ENCODE peak calls at places on chromosome 18, in eight cellular contexts. P is GM23338, M is upper lobe of left lung, L is HCT116, D is Panc1, O is K562, C is HepG2, G is GM12878. Y is an unnamed sample.

GRCh38 chr18:22188551-22189267 is 19.3 kb downstream of the GATA6 start:
- ATAC-seq in P (no peak), M (no peak), L (no peak), D (no peak), O (no peak), C (no peak), G (no peak), Y (peak)

GRCh38 chr18:68960355-68960754 is 162.5 kb downstream of the CCDC102B start:
- ATAC-seq in P (no peak), M (no peak), L (no peak), D (no peak), O (no peak), C (no peak), G (no peak), Y (no peak)

GRCh38 chr18:67525328-67526110 is 9.0 kb upstream of the DSEL start:
- ATAC-seq in P (peak), M (peak), L (no peak), D (peak), O (no peak), C (peak), G (no peak), Y (peak)

GRCh38 chr18:76932026-76932819 is 109.9 kb downstream of the ZNF236 start:
- ATAC-seq in P (no peak), M (peak), L (no peak), D (no peak), O (no peak), C (no peak), G (no peak), Y (no peak)

GRCh38 chr18:52367962-52368745 is 28.2 kb downstream of the DCC start:
- ATAC-seq in P (no peak), M (no peak), L (no peak), D (no peak), O (no peak), C (no peak), G (no peak), Y (no peak)

GRCh38 chr18:35817604-35818352 is 154.7 kb upstream of the RMP24 start:
- ATAC-seq in P (no peak), M (peak), L (no peak), D (no peak), O (peak), C (peak), G (no peak), Y (no peak)

GRCh38 chr18:71136487-71136886 is 847.6 kb downstream of the SOCS6 start:
- ATAC-seq in P (no peak), M (no peak), L (no peak), D (no peak), O (no peak), C (no peak), G (no peak), Y (no peak)

GRCh38 chr18:58639751-58640427 is 11.0 kb upstream of the ALPK2 start:
- ATAC-seq in P (peak), M (no peak), L (no peak), D (no peak), O (no peak), C (no peak), G (peak), Y (no peak)

GRCh38 chr18:30920757-30921156 is 121.8 kb downstream of the DSC3 start:
- ATAC-seq in P (no peak), M (no peak), L (no peak), D (no peak), O (no peak), C (no peak), G (no peak), Y (no peak)

GRCh38 chr18:41967680-41968079 is 12.6 kb downstream of the PIK3C3 start:
- ATAC-seq in P (no peak), M (no peak), L (no peak), D (no peak), O (no peak), C (no peak), G (no peak), Y (no peak)

GRCh38 chr18:62365420-62365819 is 40.3 kb downstream of the TNFRSF11A start:
- ATAC-seq in P (no peak), M (no peak), L (no peak), D (no peak), O (no peak), C (no peak), G (peak), Y (no peak)

GRCh38 chr18:47519277-47519676 is 267.8 kb upstream of the SKOR2 start:
- ATAC-seq in P (no peak), M (no peak), L (no peak), D (no peak), O (no peak), C (no peak), G (no peak), Y (no peak)

GRCh38 chr18:7367336-7367735 is 136.4 kb downstream of the LRRC30 start:
- ATAC-seq in P (peak), M (no peak), L (no peak), D (no peak), O (peak), C (peak), G (no peak), Y (no peak)

GRCh38 chr18:23918395-23919032 is 96.0 kb upstream of the TTC39C start:
- ATAC-seq in P (peak), M (peak), L (peak), D (peak), O (peak), C (peak), G (peak), Y (peak)

DNA sequence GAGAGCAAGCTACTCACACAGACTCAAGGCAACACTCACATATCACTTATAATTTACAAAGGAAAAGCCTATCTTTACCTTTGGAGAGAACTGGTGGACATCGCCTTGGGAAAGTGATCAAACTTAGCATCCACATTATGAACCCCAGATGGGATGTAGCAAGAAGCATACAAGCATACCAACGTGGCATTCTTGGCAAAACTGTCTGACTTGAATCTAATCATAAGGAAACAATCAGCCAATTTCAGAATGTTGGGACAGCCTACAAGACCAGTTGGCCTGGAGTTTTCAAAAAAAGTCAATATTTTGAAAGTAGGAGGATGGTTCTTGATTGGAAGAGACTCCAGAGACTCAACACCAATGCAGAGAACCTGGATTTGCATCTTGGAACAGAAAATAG is 79.1 kb upstream of the PMAIP1 start:
- ATAC-seq in P (no peak), M (no peak), L (no peak), D (no peak), O (no peak), C (no peak), G (no peak), Y (no peak)
- TF ChIP-seq POLR2AphosphoS5 in P (no peak), M (no peak), L (no peak), D (no peak), O (no peak), C (no peak), G (no peak), Y (no peak)

GRCh38 chr18:13775058-13775457 is 48.6 kb downstream of the RNMT start:
- ATAC-seq in P (peak), M (no peak), L (no peak), D (no peak), O (no peak), C (no peak), G (no peak), Y (no peak)
- TF ChIP-seq CTCF in P (no peak), M (no peak), L (no peak), D (no peak), O (no peak), C (no peak), G (no peak), Y (no peak)

DNA sequence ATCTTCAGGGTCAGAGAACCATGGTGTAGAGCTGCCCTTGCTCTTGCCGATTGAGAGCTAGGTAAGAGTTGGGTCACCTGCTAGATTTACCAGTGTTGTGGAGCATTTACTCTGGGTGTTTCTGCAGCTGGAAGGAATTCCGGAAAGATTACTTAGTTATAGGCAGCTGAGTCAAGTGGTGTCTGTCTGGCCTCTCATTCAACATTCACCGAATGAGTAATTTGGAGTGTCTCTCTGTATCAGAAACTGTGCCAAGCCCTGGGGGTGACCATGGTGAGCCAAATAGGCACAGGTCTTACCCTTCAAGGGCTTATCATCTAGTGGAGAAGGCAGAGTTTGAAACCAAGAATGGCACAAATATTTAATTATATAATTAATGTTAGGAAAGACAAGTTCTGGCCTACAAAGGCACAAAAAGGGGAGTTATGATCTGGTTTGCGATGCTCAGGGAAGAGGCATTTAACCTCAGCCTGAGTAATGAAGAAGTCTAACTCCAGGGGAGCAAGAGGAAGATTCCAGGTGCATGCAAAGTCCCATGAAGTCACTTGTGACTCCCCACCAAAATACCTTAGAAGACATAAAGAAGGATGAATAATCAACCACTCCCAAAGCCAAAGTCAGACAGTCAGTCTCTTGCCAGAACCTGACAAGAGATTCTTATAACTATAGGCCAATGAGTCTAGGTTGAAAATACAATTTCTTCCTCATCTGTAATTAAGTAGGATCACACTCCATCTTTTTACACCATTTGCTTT is 12.5 kb downstream of the SETBP1 start:
- ATAC-seq in P (no peak), M (no peak), L (no peak), D (no peak), O (no peak), C (no peak), G (peak), Y (no peak)
- TF ChIP-seq POLR2AphosphoS5 in P (no peak), M (no peak), L (no peak), D (no peak), O (no peak), C (no peak), G (no peak), Y (no peak)

DNA sequence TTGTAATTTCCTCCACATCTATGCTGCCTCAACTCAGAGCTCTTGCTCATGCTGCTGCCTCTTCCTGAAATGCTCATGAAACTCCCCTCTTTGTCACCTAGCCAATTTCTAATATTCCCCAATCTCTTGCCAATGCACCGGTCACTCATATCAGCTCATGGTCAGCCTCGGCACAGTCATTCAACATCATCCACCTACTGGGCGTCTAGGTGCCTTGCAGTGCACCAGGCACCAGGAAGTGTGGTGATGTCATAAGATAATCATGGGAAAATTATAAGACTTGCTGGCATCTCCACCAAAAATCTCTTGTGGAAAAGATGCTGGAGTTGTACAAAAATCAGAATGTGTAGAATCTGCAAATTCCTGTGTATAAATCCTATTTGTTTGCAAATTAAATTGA is 52.6 kb upstream of the RAB27B start:
- ATAC-seq in P (peak), M (no peak), L (peak), D (peak), O (peak), C (peak), G (no peak), Y (no peak)
- TF ChIP-seq CTCF in P (peak), M (no peak), L (peak), D (peak), O (peak), C (no peak), G (no peak), Y (no peak)

DNA sequence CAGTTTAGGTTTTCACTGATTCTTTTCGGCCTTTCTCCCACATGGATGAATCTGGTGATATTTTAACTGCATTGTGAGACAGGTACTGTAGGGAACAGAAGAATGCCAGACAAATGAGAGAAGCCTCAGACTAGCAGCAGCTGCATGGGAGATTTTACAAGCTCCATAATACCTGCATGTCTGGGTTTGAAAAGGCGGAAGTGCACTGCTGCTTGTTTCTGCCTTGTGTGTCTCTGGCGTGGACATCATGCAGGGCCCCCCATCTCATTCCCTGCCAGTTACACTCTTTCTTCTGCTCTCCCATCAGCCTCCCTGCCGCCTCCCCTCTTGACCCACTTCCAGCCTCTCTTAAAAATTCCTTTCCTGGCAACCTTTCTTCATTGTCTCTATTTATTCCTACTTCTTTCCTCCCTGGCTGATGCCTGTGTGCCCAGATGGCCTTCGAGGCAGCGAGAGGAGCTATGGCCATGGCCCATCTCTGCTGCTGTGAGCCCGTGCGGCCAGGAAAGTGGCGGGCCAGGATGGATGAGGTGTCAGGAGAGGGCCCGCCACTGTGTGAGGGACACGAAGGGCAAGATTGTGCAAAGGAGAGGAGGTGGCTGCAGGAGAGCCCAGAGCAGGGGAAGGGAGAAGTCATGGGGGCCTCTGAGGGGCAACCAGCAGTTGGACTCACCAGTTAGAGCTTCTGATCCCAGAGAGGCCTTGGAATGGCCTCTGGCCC is 33.8 kb downstream of the IMPA2 start:
- ATAC-seq in P (no peak), M (no peak), L (no peak), D (no peak), O (no peak), C (no peak), G (no peak), Y (peak)
- TF ChIP-seq POLR2AphosphoS5 in P (no peak), M (no peak), L (no peak), D (no peak), O (no peak), C (no peak), G (no peak), Y (no peak)

Y was measured in gastroesophageal sphincter.